ENCODE peak calls at places on chromosomes 5 and 9, in eight cellular contexts. F is GM12878, I is sigmoid colon, Q is HCT116, N is Panc1, C is vagina, K is stomach, W is K562. L is an unnamed sample.

GRCh38 chr5:138461343-138462125 is 3.7 kb upstream of the EGR1 start:
- DNase-seq in C (no peak), W (no peak), N (no peak), I (no peak), K (peak; percentile 35), Q (no peak), F (no peak), L (no peak)

GRCh38 chr9:133463234-133463863 is 3.6 kb downstream of the CACFD1 start:
- DNase-seq in K (no peak), I (no peak), W (peak; percentile 34), F (no peak), Q (no peak), C (no peak), N (no peak), L (no peak)

GRCh38 chr5:16744164-16744880 is 127.5 kb upstream of the RETREG1 start:
- DNase-seq in K (peak; percentile 41), W (no peak), F (no peak), N (no peak), Q (no peak), C (no peak), I (no peak), L (no peak)

GRCh38 chr5:1465966-1466471 is 20.8 kb upstream of the SLC6A3 start:
- DNase-seq in Q (no peak), N (no peak), I (peak; percentile 61), W (no peak), K (no peak), F (no peak), C (no peak), L (no peak)

GRCh38 chr5:92991681-92992472 is 589.1 kb downstream of the NR2F1-AS1 start:
- DNase-seq in K (no peak), Q (no peak), W (no peak), N (no peak), F (no peak), C (no peak), I (no peak), L (no peak)

GRCh38 chr9:76927540-76928240 is 21.8 kb upstream of the PRUNE2 start:
- DNase-seq in N (no peak), W (no peak), K (no peak), F (no peak), Q (no peak), C (no peak), I (no peak), L (no peak)

GRCh38 chr9:106587021-106587420 is 275.9 kb upstream of the ZNF462 start:
- DNase-seq in K (no peak), C (no peak), F (no peak), N (no peak), Q (no peak), W (no peak), I (no peak), L (no peak)

GRCh38 chr9:110891760-110892159 is 146.5 kb downstream of the LPAR1 start:
- DNase-seq in N (no peak), W (no peak), I (no peak), C (no peak), F (no peak), K (no peak), Q (no peak), L (no peak)

GRCh38 chr5:81233080-81233634 is at the start of gene CKMT2:
- DNase-seq in F (no peak), I (peak; percentile 86), K (peak; percentile 84), W (peak; percentile 22), Q (no peak), N (no peak), C (no peak), L (no peak)

GRCh38 chr5:60018091-60018490 is 124.6 kb upstream of the PDE4D start:
- DNase-seq in Q (no peak), C (no peak), I (no peak), W (no peak), N (no peak), F (no peak), K (no peak), L (no peak)

GRCh38 chr5:32147236-32147635 is 26.9 kb downstream of the GOLPH3 start:
- DNase-seq in W (no peak), K (no peak), F (no peak), N (no peak), C (no peak), I (no peak), Q (no peak), L (no peak)

GRCh38 chr9:68950188-68950587 is 63.7 kb downstream of the PRKACG start:
- DNase-seq in Q (no peak), I (no peak), N (no peak), C (no peak), F (no peak), W (no peak), K (no peak), L (no peak)

GRCh38 chr5:6287136-6287535 is 91.2 kb downstream of the MED10 start:
- DNase-seq in N (no peak), C (no peak), F (no peak), Q (no peak), K (no peak), W (no peak), I (no peak), L (no peak)

GRCh38 chr5:170273968-170274710 is 23.4 kb downstream of the LCP2 start:
- DNase-seq in K (peak; percentile 51), N (no peak), I (peak; percentile 61), W (peak; percentile 39), C (no peak), Q (peak; percentile 13), F (no peak), L (no peak)

GRCh38 chr5:17105744-17106450 is 111.5 kb upstream of the BASP1 start:
- DNase-seq in I (no peak), Q (no peak), W (no peak), C (no peak), K (no peak), N (no peak), F (no peak), L (no peak)

GRCh38 chr5:115068239-115069086 is 101.2 kb downstream of the TRIM36 start:
- DNase-seq in F (peak; percentile 57), Q (peak; percentile 26), W (peak; percentile 24), C (no peak), I (no peak), K (no peak), N (no peak), L (no peak)

GRCh38 chr9:82313697-82314096 is 325.1 kb downstream of the SPATA31D1 start:
- DNase-seq in I (no peak), C (no peak), Q (no peak), F (no peak), K (no peak), W (no peak), N (no peak), L (no peak)

GRCh38 chr9:35603506-35603985 is 1.5 kb upstream of the TESK1 start:
- DNase-seq in W (no peak), K (peak; percentile 56), F (no peak), I (peak; percentile 95), N (no peak), Q (no peak), C (no peak), L (no peak)

GRCh38 chr5:10307206-10308148 is at the start of gene CMBL:
- DNase-seq in F (no peak), N (no peak), Q (peak; percentile 46), W (peak; percentile 92), C (no peak), I (peak; percentile 69), K (no peak), L (no peak)

GRCh38 chr9:121559183-121559582 is 59.5 kb upstream of the GGTA1 start:
- DNase-seq in K (no peak), W (no peak), C (no peak), F (peak; percentile 21), N (no peak), Q (no peak), I (no peak), L (no peak)

GRCh38 chr5:179549973-179550510 is 312 bp upstream of the RUFY1 start:
- DNase-seq in N (no peak), F (peak; percentile 19), Q (no peak), W (no peak), I (no peak), C (no peak), K (no peak), L (peak; percentile 28)

GRCh38 chr5:171400169-171400568 is 12.5 kb downstream of the NPM1 start:
- DNase-seq in N (no peak), W (no peak), I (no peak), K (no peak), C (no peak), Q (no peak), F (no peak), L (no peak)

GRCh38 chr5:180296778-180297177 is 4.9 kb upstream of the MAPK9 start:
- DNase-seq in W (no peak), N (no peak), I (no peak), F (no peak), K (no peak), Q (peak; percentile 21), C (no peak), L (no peak)

GRCh38 chr9:117682955-117683710 is 21.1 kb upstream of the TLR4 start:
- DNase-seq in W (no peak), K (no peak), C (no peak), N (no peak), Q (no peak), I (no peak), F (peak; percentile 34), L (no peak)
- TF ChIP-seq POLR2AphosphoS5 in W (no peak), K (no peak), C (no peak), N (no peak), Q (no peak), I (no peak), F (no peak), L (no peak)

DNA sequence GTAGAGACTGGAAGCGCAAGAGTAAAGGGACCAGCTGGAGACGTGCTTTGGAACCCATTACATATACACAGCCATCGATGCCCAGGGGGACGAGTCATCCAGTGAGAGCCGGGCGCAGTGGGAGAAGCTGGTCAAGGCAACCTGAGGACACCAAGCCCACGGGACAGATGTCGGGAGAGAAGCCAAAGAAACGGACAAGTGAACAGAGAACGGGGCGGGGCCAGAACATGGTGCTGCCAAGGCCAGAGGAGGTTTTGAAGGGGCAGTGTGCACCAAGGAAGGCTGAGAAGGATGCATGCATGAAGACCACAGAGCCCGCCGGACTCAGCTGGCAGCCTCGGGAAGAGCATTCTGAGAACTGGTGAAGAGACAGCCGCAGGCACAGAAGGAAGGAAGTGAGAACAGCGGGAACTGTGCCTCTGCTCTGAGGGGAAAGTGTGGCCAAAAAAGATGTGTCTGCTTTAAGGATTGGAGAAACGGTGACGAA is 20.3 kb downstream of the CAMSAP1 start:
- DNase-seq in F (no peak), C (no peak), W (no peak), Q (no peak), N (no peak), K (peak; percentile 24), I (no peak), L (no peak)
- H3K4me3 ChIP-seq in F (peak overlapping the region; percentile 47), C (no peak overlapping the region), W (no peak overlapping the region), Q (no peak overlapping the region), N (no peak overlapping the region), K (no peak overlapping the region), I (no peak overlapping the region), L (peak overlapping the region; percentile 36)

GRCh38 chr9:14351206-14351605 is 37.3 kb upstream of the NFIB start:
- DNase-seq in Q (no peak), W (no peak), C (no peak), K (no peak), F (no peak), N (no peak), I (no peak), L (no peak)
- H3K27ac ChIP-seq in Q (no peak overlapping the region), W (no peak overlapping the region), C (peak overlapping the region; percentile 59), K (peak overlapping the region; percentile 78), F (no peak overlapping the region), N (no peak overlapping the region), I (peak overlapping the region; percentile 83), L (no peak overlapping the region)

DNA sequence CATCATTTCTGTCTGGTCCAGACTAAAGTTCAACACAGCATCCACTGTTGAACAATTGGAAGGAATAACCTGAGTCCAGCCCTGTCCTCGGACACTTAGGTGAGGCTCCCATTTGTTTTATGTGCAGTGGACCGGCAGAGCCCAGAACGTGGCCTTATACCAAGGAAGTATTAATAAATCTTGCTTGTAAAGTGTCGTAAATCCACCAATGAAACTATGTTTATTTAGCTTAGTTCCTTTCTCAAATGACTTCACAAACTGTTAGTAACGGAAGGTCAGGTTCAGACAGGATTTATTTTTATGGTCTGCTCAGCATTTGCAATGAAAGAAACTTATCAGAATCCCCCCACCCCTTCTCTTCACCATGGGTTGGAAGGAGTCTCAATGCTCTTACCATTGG is 149.5 kb downstream of the PCSK1 start:
- DNase-seq in I (no peak), W (no peak), C (no peak), N (no peak), F (no peak), Q (no peak), K (no peak), L (no peak)
- TF ChIP-seq POLR2AphosphoS5 in I (no peak), W (no peak), C (no peak), N (no peak), F (no peak), Q (no peak), K (no peak), L (no peak)